ENCODE peak calls at places on chromosomes 6 and 20, in four cellular contexts. N is CD8-positive, alpha-beta T cell; U is astrocyte of the spinal cord; V is HFFc6. H is an unnamed sample.

GRCh38 chr20:20938131-20938530 is 168.0 kb downstream of the LINC00237 start:
- DNase-seq in N (no peak), U (no peak), V (no peak), H (no peak)

GRCh38 chr20:47686545-47686944 is 98.7 kb downstream of the SULF2 start:
- DNase-seq in N (no peak), U (peak), V (no peak), H (no peak)

GRCh38 chr6:115000736-115001135 is 657.9 kb upstream of the HS3ST5 start:
- DNase-seq in N (no peak), U (no peak), V (no peak), H (no peak)

GRCh38 chr6:163836916-163837660 is 422.6 kb downstream of the QKI start:
- DNase-seq in N (no peak), U (no peak), V (no peak), H (no peak)

GRCh38 chr6:165616116-165616515 is 46.9 kb downstream of the PDE10A start:
- DNase-seq in N (no peak), U (peak), V (no peak), H (no peak)

GRCh38 chr20:1130849-1131248 is 12.4 kb downstream of the PSMF1 start:
- DNase-seq in N (no peak), U (no peak), V (no peak), H (no peak)

GRCh38 chr6:154276810-154277577 is 79.6 kb downstream of the IPCEF1 start:
- DNase-seq in N (no peak), U (peak), V (no peak), H (no peak)

GRCh38 chr6:52745764-52746201 is 17.5 kb downstream of the GSTA2 start:
- DNase-seq in N (no peak), U (no peak), V (no peak), H (no peak)

GRCh38 chr6:89979473-89980119 is 85.3 kb downstream of the GJA10 start:
- DNase-seq in N (no peak), U (no peak), V (no peak), H (no peak)

GRCh38 chr6:89978749-89979145 is 84.5 kb downstream of the GJA10 start:
- DNase-seq in N (no peak), U (no peak), V (no peak), H (no peak)

GRCh38 chr6:89980353-89980752 is 86.1 kb downstream of the GJA10 start:
- DNase-seq in N (no peak), U (no peak), V (no peak), H (no peak)

GRCh38 chr6:89976141-89977020 is 82.1 kb downstream of the GJA10 start:
- DNase-seq in N (no peak), U (no peak), V (no peak), H (no peak)

GRCh38 chr6:89977808-89978748 is 83.8 kb downstream of the GJA10 start:
- DNase-seq in N (no peak), U (peak), V (no peak), H (no peak)
- TF ChIP-seq CTCF in N (no peak), U (no peak), V (no peak), H (no peak)

GRCh38 chr6:167910652-167911051 is 83.9 kb downstream of the AFDN start:
- DNase-seq in N (no peak), U (no peak), V (no peak), H (no peak)

GRCh38 chr6:167907837-167908681 is 81.3 kb downstream of the AFDN start:
- DNase-seq in N (no peak), U (peak), V (peak), H (no peak)

GRCh38 chr6:167904791-167905190 is 78.1 kb downstream of the AFDN start:
- DNase-seq in N (no peak), U (no peak), V (no peak), H (no peak)

GRCh38 chr6:167910007-167910406 is 83.3 kb downstream of the AFDN start:
- DNase-seq in N (no peak), U (no peak), V (no peak), H (no peak)

GRCh38 chr6:167906899-167907298 is 80.2 kb downstream of the AFDN start:
- DNase-seq in N (peak), U (peak), V (no peak), H (no peak)
- TF ChIP-seq CTCF in N (no peak), U (no peak), V (no peak), H (no peak)

DNA sequence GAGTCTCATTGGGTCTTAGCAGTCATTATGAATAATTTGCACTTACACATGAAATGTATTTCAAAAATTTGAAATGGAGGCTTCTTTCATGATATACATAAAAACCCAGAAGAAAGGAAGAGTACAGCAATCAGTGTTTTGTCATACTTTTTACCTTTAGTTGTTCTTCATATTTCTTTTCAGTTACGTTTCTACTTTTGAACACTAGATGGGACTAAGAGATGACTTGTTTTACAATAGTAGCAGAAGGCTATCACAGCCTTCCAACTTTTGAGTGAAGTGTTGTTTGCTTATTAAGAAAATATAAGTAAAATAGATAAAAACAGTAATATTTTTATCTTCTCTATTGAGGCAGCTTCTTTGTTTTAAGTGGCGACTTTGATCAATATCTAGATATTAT is 58.1 kb downstream of the L3MBTL3 start:
- DNase-seq in N (no peak), U (peak), V (peak), H (no peak)
- TF ChIP-seq CTCF in N (no peak), U (peak), V (peak), H (no peak)

DNA sequence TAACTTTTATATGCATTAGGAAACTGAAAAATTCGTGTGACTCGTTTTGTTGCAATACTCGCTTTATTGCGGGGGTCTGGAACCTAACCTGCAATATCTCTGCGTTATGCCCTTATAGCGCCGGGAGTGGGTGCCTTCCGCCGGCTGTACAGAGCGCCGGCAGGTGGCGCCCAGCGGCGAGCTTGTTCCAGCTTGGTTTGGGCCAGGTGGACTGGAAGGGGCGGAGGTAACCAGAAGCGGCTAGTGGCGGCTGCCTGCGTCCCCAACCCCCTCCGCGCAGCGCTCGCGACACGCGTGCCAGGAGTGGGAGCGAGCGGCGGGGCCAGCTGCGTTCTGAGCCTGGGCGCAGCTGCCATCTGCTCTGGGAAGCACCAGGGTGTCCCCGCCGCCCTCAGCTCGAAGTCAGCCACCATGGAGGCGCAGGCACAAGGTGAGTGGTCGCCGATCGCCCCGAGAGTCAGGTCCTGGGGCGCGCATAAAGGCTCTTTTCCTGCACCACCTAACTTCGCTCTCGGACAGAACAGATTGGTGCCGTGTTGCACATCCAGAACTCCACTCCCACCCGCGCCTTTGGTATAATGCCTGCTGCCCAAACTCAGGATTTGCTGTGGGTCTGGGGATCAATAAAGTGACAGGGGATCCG is at the start of gene TPD52L1:
- DNase-seq in N (peak), U (peak), V (peak), H (peak)
- TF ChIP-seq CTCF in N (peak), U (peak), V (peak), H (peak)

GRCh38 chr20:50794846-50795634 is at the start of gene BCAS4:
- DNase-seq in N (peak), U (peak), V (peak), H (peak)
- TF ChIP-seq CTCF in N (peak), U (peak), V (peak), H (peak)

GRCh38 chr6:149458196-149458595 is 26.6 kb downstream of the ZC3H12D start:
- DNase-seq in N (no peak), U (no peak), V (no peak), H (no peak)

GRCh38 chr6:149457316-149457884 is 27.4 kb downstream of the ZC3H12D start:
- DNase-seq in N (no peak), U (no peak), V (no peak), H (no peak)

GRCh38 chr6:149461670-149462069 is 23.1 kb downstream of the ZC3H12D start:
- DNase-seq in N (no peak), U (no peak), V (no peak), H (no peak)

GRCh38 chr6:149456311-149457021 is 28.3 kb downstream of the ZC3H12D start:
- DNase-seq in N (no peak), U (no peak), V (no peak), H (no peak)

DNA sequence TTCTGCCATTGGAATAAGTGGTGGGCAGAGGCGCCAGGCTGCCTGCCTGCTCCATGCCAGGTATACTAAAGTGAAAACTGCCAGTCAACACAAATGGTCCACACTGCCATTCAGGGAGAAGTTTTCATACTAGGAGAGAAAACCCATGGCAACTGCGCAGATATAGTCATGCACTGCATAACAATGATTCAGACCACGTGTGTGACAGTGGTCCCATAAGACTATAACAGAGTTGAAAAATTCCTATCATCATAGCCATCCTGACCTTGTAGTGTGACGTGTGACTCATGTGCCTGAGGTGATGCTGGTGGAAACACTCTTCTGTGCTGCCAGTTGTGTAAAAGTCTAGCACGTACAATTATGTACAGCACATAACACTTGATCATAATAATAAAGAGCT is 25.1 kb downstream of the ZC3H12D start:
- DNase-seq in N (no peak), U (no peak), V (no peak), H (no peak)
- TF ChIP-seq CTCF in N (no peak), U (no peak), V (no peak), H (no peak)

GRCh38 chr20:34945315-34946077 is 10.1 kb downstream of the GSS start:
- DNase-seq in N (no peak), U (no peak), V (no peak), H (no peak)

GRCh38 chr20:34949120-34949519 is 6.5 kb downstream of the GSS start:
- DNase-seq in N (no peak), U (no peak), V (no peak), H (no peak)

GRCh38 chr20:34946661-34947060 is 8.9 kb downstream of the GSS start:
- DNase-seq in N (no peak), U (no peak), V (no peak), H (no peak)

GRCh38 chr20:34947336-34947735 is 8.3 kb downstream of the GSS start:
- DNase-seq in N (no peak), U (no peak), V (no peak), H (no peak)

GRCh38 chr20:34948030-34948429 is 7.6 kb downstream of the GSS start:
- DNase-seq in N (no peak), U (peak), V (peak), H (no peak)
- TF ChIP-seq CTCF in N (no peak), U (no peak), V (peak), H (no peak)